ENCODE peak calls at places on chromosomes 12 and 14, in five cellular contexts. S is IMR-90, Q is H1, U is mesenchymal stem cell, F is trophoblast cell. Y is an unnamed sample.

GRCh38 chr12:7162691-7163114 is 26.8 kb upstream of the PEX5 start:
- DNase-seq in S (no peak), Q (peak; percentile 70), U (peak; percentile 8), F (peak; percentile 76), Y (no peak)

GRCh38 chr14:72111921-72112320 is 179.7 kb downstream of the RGS6 start:
- DNase-seq in S (no peak), Q (no peak), U (no peak), F (no peak), Y (no peak)

GRCh38 chr14:69560826-69561225 is 13.8 kb downstream of the CCDC177 start:
- DNase-seq in S (no peak), Q (no peak), U (no peak), F (no peak), Y (no peak)

GRCh38 chr14:67332468-67332867 is 27.1 kb downstream of the ATP6V1D start:
- DNase-seq in S (peak; percentile 23), Q (no peak), U (no peak), F (no peak), Y (no peak)

GRCh38 chr12:27498761-27499160 is 25.2 kb upstream of the PPFIBP1 start:
- DNase-seq in S (no peak), Q (no peak), U (peak; percentile 10), F (no peak), Y (no peak)

GRCh38 chr12:104566244-104566993 is 109.7 kb downstream of the CHST11 start:
- DNase-seq in S (no peak), Q (no peak), U (no peak), F (no peak), Y (no peak)

GRCh38 chr14:60179296-60179924 is 14.2 kb upstream of the DHRS7 start:
- DNase-seq in S (peak; percentile 48), Q (no peak), U (no peak), F (peak; percentile 24), Y (no peak)

GRCh38 chr14:59482471-59483331 is 1.5 kb downstream of the L3HYPDH start:
- DNase-seq in S (peak; percentile 95), Q (no peak), U (peak; percentile 90), F (peak; percentile 88), Y (no peak)

GRCh38 chr14:51638071-51638944 is 13.4 kb upstream of the FRMD6 start:
- DNase-seq in S (no peak), Q (peak; percentile 48), U (no peak), F (peak; percentile 91), Y (no peak)
- H3K36me3 ChIP-seq in S (peaks cover 2% of the 10 kb centered on the region), Q (no peaks in the 10 kb centered on the region), U (peaks cover 44% of the 10 kb centered on the region), F (peaks cover 3% of the 10 kb centered on the region), Y (no peaks in the 10 kb centered on the region)

DNA sequence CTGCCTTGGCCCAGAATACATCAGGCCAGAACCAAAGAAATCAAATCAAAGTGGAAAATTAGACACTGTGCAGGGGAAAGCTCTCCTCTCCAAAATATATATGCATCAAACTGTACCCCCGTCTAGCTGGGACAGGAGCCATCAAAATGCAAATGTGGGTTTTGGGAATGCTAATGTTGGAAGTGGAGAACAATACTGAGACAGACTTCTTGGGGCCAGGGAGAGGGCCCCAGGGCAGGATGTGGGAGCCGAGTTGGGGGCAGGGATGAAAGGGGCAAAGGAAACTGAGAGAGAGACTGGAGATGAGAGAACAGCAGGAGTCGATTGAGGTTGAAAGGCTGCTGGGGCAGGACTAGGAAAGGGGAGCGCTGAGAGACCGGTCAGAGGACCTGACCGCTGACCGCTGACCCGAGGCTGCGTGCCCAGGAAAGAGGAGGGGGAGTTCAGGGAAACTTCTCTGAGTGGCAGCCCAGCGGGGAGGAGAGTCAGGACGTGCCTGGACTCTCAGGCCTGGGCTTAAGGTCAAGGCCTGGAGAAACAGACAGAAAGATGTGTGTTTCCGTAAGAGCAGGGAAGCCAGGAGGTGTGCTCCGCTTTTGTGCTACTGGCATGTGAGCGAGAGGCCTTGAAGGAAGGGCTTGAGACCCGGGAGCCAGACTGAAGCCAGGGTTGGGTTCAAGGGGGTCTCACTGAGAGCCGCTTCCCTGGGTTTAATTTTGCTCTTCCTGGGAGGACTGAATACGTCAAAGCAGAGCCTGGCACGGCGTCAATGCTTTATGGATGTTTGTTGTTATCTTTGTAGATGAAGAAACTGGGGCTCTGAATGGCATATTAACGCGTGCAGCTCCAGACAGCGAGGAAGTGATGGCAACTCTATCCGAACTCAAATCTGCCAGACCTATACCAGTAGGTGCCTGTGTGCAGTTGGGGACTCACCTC is 152.5 kb upstream of the PARP11 start:
- DNase-seq in S (no peak), Q (peak; percentile 78), U (peak; percentile 11), F (no peak), Y (no peak)
- H3K18ac ChIP-seq in S (no peak overlapping the region), Q (peak overlapping the region; percentile 98), U (peak overlapping the region; percentile 26), F (peak overlapping the region; percentile 97), Y (no peak overlapping the region)

GRCh38 chr12:59627582-59627981 is 31.8 kb downstream of the SLC16A7 start:
- DNase-seq in S (no peak), Q (no peak), U (no peak), F (no peak), Y (no peak)
- H2AFZ ChIP-seq in S (no peak overlapping the region), Q (no peak overlapping the region), U (no peak overlapping the region), F (no peak overlapping the region), Y (no peak overlapping the region)

DNA sequence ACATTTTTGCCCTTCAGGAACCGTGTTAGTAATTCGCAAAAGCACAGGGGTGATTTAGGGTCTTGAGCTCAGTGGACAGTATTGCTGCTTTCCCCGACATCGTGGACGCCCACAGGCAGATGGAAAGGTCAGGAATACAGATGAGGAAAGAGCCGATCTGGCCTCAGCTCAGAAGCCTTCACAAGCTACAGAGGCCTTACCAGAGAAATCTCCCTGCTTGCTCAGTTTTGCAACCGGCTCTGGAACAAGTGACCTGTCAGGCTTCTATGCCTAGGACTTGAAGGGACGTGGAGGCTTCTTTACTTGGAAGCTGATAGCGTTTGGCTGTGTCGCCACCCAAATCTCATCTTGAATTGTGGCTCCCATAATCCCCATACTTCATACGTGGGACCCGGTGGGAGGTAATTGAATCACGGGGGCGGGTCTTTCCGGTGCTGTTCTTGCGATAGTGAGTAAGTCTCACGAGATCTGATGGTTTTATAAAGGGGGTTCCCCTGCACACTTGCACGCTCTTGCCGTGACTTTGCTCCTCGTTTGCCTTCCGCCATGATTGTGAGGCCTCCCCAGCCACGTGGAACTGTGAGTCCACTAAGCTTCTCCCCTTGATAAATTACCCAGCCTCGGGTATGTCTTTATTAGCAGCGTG is 332.5 kb downstream of the MED13L start:
- DNase-seq in S (no peak), Q (no peak), U (no peak), F (no peak), Y (no peak)
- H3K36me3 ChIP-seq in S (no peaks in the 10 kb centered on the region), Q (no peaks in the 10 kb centered on the region), U (peaks cover 3% of the 10 kb centered on the region), F (no peaks in the 10 kb centered on the region), Y (no peaks in the 10 kb centered on the region)

GRCh38 chr12:17982556-17982955 is 107.4 kb downstream of the RERGL start:
- DNase-seq in S (no peak), Q (no peak), U (no peak), F (no peak), Y (no peak)
- H3K18ac ChIP-seq in S (no peak overlapping the region), Q (no peak overlapping the region), U (no peak overlapping the region), F (no peak overlapping the region), Y (no peak overlapping the region)

GRCh38 chr12:14314801-14315200 is 50.7 kb upstream of the ATF7IP start:
- DNase-seq in S (no peak), Q (no peak), U (no peak), F (no peak), Y (no peak)
- H2AFZ ChIP-seq in S (no peak overlapping the region), Q (no peak overlapping the region), U (no peak overlapping the region), F (no peak overlapping the region), Y (no peak overlapping the region)